ENCODE peak calls at places on chromosomes 13 and 19, in five cellular contexts. Y is IMR-90, G is neural progenitor cell, A is fibroblast of lung, C is colonic mucosa. R is an unnamed sample.

GRCh38 chr19:55485439-55486011 is 537 bp downstream of the NAT14 start:
- DNase-seq in Y (no peak), G (no peak), A (no peak), C (no peak), R (no peak)

GRCh38 chr19:57233207-57233606 is 2.4 kb downstream of the AURKC start:
- DNase-seq in Y (no peak), G (no peak), A (no peak), C (no peak), R (no peak)

GRCh38 chr13:107864543-107865460 is 350.5 kb downstream of the LIG4 start:
- DNase-seq in Y (peak), G (peak), A (peak), C (no peak), R (peak)

GRCh38 chr19:4695224-4695731 is 25.1 kb upstream of the MYDGF start:
- DNase-seq in Y (no peak), G (no peak), A (no peak), C (no peak), R (no peak)

GRCh38 chr19:19033426-19034203 is at the start of the genes ARMC6 and SUGP2:
- DNase-seq in Y (peak), G (peak), A (peak), C (peak), R (peak)

GRCh38 chr19:42074513-42075363 is 1.2 kb upstream of the ZNF574 start:
- DNase-seq in Y (no peak), G (no peak), A (no peak), C (peak), R (no peak)

GRCh38 chr19:55340144-55340783 is 588 bp downstream of the KMT5C start:
- DNase-seq in Y (no peak), G (no peak), A (no peak), C (peak), R (peak)

GRCh38 chr19:51098366-51099069 is 9.7 kb downstream of the CTU1 start:
- DNase-seq in Y (no peak), G (peak), A (peak), C (no peak), R (no peak)

GRCh38 chr13:98172570-98173405 is 4.3 kb downstream of the RNF113B start:
- DNase-seq in Y (peak), G (no peak), A (peak), C (no peak), R (no peak)

GRCh38 chr19:40702337-40703012 is 12.0 kb upstream of the NUMBL start:
- DNase-seq in Y (no peak), G (peak), A (peak), C (no peak), R (no peak)

GRCh38 chr19:33438987-33439781 is 65.7 kb downstream of the CEBPG start:
- DNase-seq in Y (no peak), G (no peak), A (no peak), C (no peak), R (no peak)

GRCh38 chr19:1567848-1568227 is 287 bp downstream of the MEX3D start:
- DNase-seq in Y (no peak), G (peak), A (no peak), C (no peak), R (no peak)

GRCh38 chr19:1691589-1692290 is 39.3 kb upstream of the TCF3 start:
- DNase-seq in Y (no peak), G (no peak), A (no peak), C (no peak), R (no peak)

GRCh38 chr19:42480335-42481095 is 37.8 kb upstream of the CXCL17 start:
- DNase-seq in Y (peak), G (no peak), A (peak), C (no peak), R (no peak)

GRCh38 chr19:51366999-51367564 is 894 bp upstream of the ETFB start:
- DNase-seq in Y (no peak), G (no peak), A (no peak), C (no peak), R (no peak)

GRCh38 chr13:75308222-75308621 is 173.7 kb downstream of the TBC1D4 start:
- DNase-seq in Y (peak), G (no peak), A (no peak), C (no peak), R (no peak)

GRCh38 chr13:43303040-43303729 is 279.8 kb downstream of the DNAJC15 start:
- DNase-seq in Y (peak), G (peak), A (peak), C (peak), R (peak)

GRCh38 chr19:44758596-44758995 is 10.1 kb downstream of the BCL3 start:
- DNase-seq in Y (no peak), G (peak), A (no peak), C (no peak), R (no peak)

GRCh38 chr13:77180011-77180410 is 146.9 kb downstream of the MYCBP2 start:
- DNase-seq in Y (no peak), G (no peak), A (no peak), C (no peak), R (no peak)

GRCh38 chr13:100650321-100650720 is 24.3 kb downstream of the TMTC4 start:
- DNase-seq in Y (no peak), G (no peak), A (no peak), C (no peak), R (no peak)

GRCh38 chr13:63381078-63381859 is 1965.6 kb upstream of the PCDH20 start:
- DNase-seq in Y (peak), G (no peak), A (no peak), C (no peak), R (no peak)

GRCh38 chr13:74136089-74136658 is 2.0 kb upstream of the KLF12 start:
- DNase-seq in Y (peak), G (no peak), A (peak), C (peak), R (no peak)

GRCh38 chr13:88823114-88823513 is 1151.9 kb downstream of the SLITRK5 start:
- DNase-seq in Y (no peak), G (no peak), A (no peak), C (no peak), R (no peak)

GRCh38 chr19:56301886-56302620 is 12.6 kb downstream of the ZSCAN5A start:
- DNase-seq in Y (no peak), G (no peak), A (no peak), C (no peak), R (no peak)

GRCh38 chr19:3369337-3370213 is 3.2 kb downstream of the NFIC start:
- DNase-seq in Y (peak), G (peak), A (peak), C (peak), R (no peak)

DNA sequence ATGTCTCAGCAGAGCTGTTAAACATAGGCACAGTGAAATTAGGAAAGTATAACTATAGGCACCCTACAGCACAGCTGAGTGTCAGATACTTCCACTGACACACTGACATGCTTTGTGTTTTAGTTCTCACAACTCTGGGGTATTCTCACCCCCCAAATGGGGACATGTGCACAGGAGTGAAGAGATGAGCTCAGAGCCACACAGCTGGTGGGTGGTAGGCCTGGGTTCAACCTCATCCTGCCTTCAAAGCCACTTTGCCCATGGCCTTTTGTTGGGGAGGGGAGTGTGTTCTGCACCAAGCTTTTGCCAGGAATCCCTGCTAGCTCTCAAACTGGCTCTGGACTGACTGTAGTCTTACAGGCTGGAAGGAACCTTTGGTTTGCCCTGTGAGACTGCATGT is 1.7 kb upstream of the SLC35E1 start:
- DNase-seq in Y (no peak), G (no peak), A (no peak), C (no peak), R (no peak)
- H3K9ac ChIP-seq in Y (no peak), G (no peak), A (no peak), C (no peak), R (peak)

DNA sequence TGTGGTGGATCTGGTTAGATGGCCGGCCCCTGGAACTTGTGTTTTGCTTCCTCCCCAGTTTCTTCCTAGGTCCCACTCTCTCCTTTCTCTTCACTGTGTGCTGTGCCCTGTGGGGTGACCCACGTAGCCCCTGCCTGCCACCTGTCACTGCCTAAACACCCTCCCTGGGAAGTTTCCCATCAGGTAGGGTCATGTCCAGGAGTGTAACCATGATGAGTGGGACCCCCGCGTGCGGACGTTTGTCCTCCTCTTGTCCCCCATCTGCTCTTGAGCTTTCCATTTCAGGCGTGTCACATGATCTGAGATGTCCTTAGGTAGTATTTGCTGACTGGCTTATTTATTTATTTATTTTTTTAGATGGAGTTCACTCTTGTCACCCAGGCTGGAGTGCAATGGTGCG is 61.3 kb downstream of the ARHGEF7 start:
- DNase-seq in Y (no peak), G (no peak), A (no peak), C (no peak), R (no peak)
- H3K9ac ChIP-seq in Y (no peak), G (no peak), A (no peak), C (no peak), R (no peak)

GRCh38 chr13:95121516-95121915 is 179.7 kb downstream of the ABCC4 start:
- DNase-seq in Y (no peak), G (no peak), A (no peak), C (no peak), R (no peak)
- H3K9ac ChIP-seq in Y (no peak), G (no peak), A (no peak), C (no peak), R (no peak)

DNA sequence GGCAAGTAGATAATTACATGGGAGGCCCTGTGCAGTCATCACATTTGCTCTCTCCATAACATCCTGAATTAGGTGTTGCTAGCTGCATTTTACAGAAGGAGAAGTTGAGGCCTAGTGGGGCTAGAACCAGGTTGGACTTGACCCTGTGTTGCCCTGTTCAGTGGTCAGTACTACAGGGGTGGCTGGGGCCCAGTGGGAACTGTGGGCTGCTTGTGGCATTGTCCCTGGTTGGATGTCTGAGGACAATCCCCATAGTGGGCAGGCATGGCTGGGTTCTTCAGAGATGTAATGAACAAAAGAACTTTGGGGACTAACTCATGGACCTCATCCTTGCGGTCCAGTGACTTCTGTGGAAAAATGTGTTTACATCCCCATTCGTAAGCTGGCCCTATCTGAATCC is 38.9 kb downstream of the MTUS2 start:
- DNase-seq in Y (no peak), G (no peak), A (no peak), C (no peak), R (no peak)
- H3K9ac ChIP-seq in Y (no peak), G (no peak), A (no peak), C (no peak), R (no peak)

DNA sequence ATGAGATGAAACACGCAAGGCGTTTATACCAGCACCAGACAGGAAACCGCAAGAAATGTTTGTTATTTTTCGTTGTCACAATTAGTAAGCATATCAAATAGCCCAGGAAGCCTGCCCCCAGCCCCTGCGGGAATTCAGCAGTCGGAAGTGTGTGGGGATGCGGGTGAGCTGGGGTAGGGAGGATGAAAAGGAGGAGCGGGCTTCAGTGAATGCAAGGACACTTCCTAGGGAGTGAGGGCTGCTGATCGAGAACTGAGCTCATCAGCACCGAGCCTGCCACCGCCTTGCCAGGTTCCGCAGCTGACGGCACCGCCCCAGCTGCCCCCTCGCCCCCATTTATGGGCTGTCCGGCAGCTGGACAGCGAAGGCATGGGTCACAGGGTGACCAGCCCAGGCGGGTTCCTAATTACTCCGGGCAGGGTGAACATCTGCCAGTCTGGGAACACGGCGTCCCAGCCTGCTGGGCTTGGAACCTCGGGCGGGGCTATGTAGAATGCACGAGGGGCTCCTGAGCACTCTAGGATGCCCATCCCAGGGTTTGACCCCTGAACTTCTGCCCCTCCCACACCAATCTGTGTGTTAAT is 1.6 kb upstream of the BEST2 start:
- DNase-seq in Y (peak), G (no peak), A (peak), C (peak), R (no peak)
- H3K9ac ChIP-seq in Y (no peak), G (no peak), A (no peak), C (no peak), R (no peak)

GRCh38 chr13:41565221-41565620 is 107.9 kb downstream of the RGCC start:
- DNase-seq in Y (peak), G (no peak), A (peak), C (no peak), R (no peak)
- H3K9ac ChIP-seq in Y (no peak), G (no peak), A (no peak), C (no peak), R (no peak)

GRCh38 chr19:6744381-6745288 is 5.2 kb downstream of the TRIP10 start:
- DNase-seq in Y (peak), G (peak), A (peak), C (peak), R (no peak)
- H3K9ac ChIP-seq in Y (peak), G (no peak), A (peak), C (peak), R (no peak)

GRCh38 chr19:345320-345879 is 804 bp upstream of the MIER2 start:
- DNase-seq in Y (no peak), G (no peak), A (no peak), C (no peak), R (no peak)
- H3K9ac ChIP-seq in Y (no peak), G (no peak), A (no peak), C (no peak), R (no peak)

DNA sequence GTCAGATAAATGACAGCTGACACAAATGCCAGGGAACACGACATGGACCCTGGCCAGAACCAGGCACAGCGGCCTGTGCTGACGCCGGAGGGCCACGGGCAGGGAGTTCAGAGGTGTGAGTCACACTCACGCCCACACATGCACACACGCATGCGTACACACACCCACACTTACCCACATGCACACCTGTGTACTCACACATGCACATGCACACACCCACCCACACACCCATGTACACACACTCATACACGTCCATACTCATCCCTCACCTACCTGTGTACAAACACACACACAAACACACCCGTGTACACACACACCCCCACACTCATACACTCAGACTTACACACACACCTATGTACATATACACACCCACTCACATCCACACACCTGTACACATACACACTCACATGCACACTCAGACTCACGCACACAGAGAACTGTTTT is 40.4 kb downstream of the MLLT1 start:
- DNase-seq in Y (peak), G (no peak), A (no peak), C (no peak), R (no peak)
- H3K9ac ChIP-seq in Y (no peak), G (no peak), A (no peak), C (no peak), R (no peak)